ENCODE peak calls at places on chromosomes 5 and 9, in seven cellular contexts. One of them, this sample, is unnamed.

GRCh38 chr5:80712914-80713313 is 58.1 kb upstream of the DHFR start:
- DNase-seq in astrocyte of the spinal cord: peak
- DNase-seq in type B pancreatic cell: no peak
- DNase-seq in osteocyte: no peak
- DNase-seq in activated CD4-positive, CD25-positive, alpha-beta regulatory T cell treated with anti-CD3 and anti-CD28 coated beads, Interleukin-2, amount 50 U/mL, for 72 hours: no peak
- DNase-seq in COR-L47: no peak
- DNase-seq in CD4-positive, alpha-beta memory T cell: no peak
- DNase-seq in this sample: no peak

GRCh38 chr5:10442581-10442980 is 902 bp downstream of the ROPN1L start:
- DNase-seq in astrocyte of the spinal cord: no peak
- DNase-seq in type B pancreatic cell: no peak
- DNase-seq in osteocyte: no peak
- DNase-seq in activated CD4-positive, CD25-positive, alpha-beta regulatory T cell treated with anti-CD3 and anti-CD28 coated beads, Interleukin-2, amount 50 U/mL, for 72 hours: no peak
- DNase-seq in COR-L47: no peak
- DNase-seq in CD4-positive, alpha-beta memory T cell: no peak
- DNase-seq in this sample: no peak

GRCh38 chr5:57410374-57411320 is 72.0 kb downstream of the ACTBL2 start:
- DNase-seq in astrocyte of the spinal cord: no peak
- DNase-seq in type B pancreatic cell: no peak
- DNase-seq in osteocyte: no peak
- DNase-seq in activated CD4-positive, CD25-positive, alpha-beta regulatory T cell treated with anti-CD3 and anti-CD28 coated beads, Interleukin-2, amount 50 U/mL, for 72 hours: no peak
- DNase-seq in COR-L47: no peak
- DNase-seq in CD4-positive, alpha-beta memory T cell: no peak
- DNase-seq in this sample: no peak

GRCh38 chr5:115992848-115993350 is 30.6 kb downstream of the LVRN start:
- DNase-seq in astrocyte of the spinal cord: no peak
- DNase-seq in type B pancreatic cell: no peak
- DNase-seq in osteocyte: no peak
- DNase-seq in activated CD4-positive, CD25-positive, alpha-beta regulatory T cell treated with anti-CD3 and anti-CD28 coated beads, Interleukin-2, amount 50 U/mL, for 72 hours: no peak
- DNase-seq in COR-L47: no peak
- DNase-seq in CD4-positive, alpha-beta memory T cell: no peak
- DNase-seq in this sample: no peak

GRCh38 chr9:19231126-19232035 is 888 bp downstream of the DENND4C start:
- DNase-seq in astrocyte of the spinal cord: peak
- DNase-seq in type B pancreatic cell: no peak
- DNase-seq in osteocyte: no peak
- DNase-seq in activated CD4-positive, CD25-positive, alpha-beta regulatory T cell treated with anti-CD3 and anti-CD28 coated beads, Interleukin-2, amount 50 U/mL, for 72 hours: no peak
- DNase-seq in COR-L47: peak
- DNase-seq in CD4-positive, alpha-beta memory T cell: no peak
- DNase-seq in this sample: no peak

GRCh38 chr5:90562331-90562730 is 3.7 kb downstream of the ADGRV1 start:
- DNase-seq in astrocyte of the spinal cord: no peak
- DNase-seq in type B pancreatic cell: no peak
- DNase-seq in osteocyte: no peak
- DNase-seq in activated CD4-positive, CD25-positive, alpha-beta regulatory T cell treated with anti-CD3 and anti-CD28 coated beads, Interleukin-2, amount 50 U/mL, for 72 hours: no peak
- DNase-seq in COR-L47: peak
- DNase-seq in CD4-positive, alpha-beta memory T cell: no peak
- DNase-seq in this sample: no peak

GRCh38 chr5:82465235-82465634 is 187.1 kb upstream of the RPS23 start:
- DNase-seq in astrocyte of the spinal cord: no peak
- DNase-seq in type B pancreatic cell: no peak
- DNase-seq in osteocyte: no peak
- DNase-seq in activated CD4-positive, CD25-positive, alpha-beta regulatory T cell treated with anti-CD3 and anti-CD28 coated beads, Interleukin-2, amount 50 U/mL, for 72 hours: no peak
- DNase-seq in COR-L47: no peak
- DNase-seq in CD4-positive, alpha-beta memory T cell: no peak
- DNase-seq in this sample: no peak

GRCh38 chr5:77374686-77375085 is 117.4 kb downstream of the WDR41 start:
- DNase-seq in astrocyte of the spinal cord: no peak
- DNase-seq in type B pancreatic cell: no peak
- DNase-seq in osteocyte: no peak
- DNase-seq in activated CD4-positive, CD25-positive, alpha-beta regulatory T cell treated with anti-CD3 and anti-CD28 coated beads, Interleukin-2, amount 50 U/mL, for 72 hours: no peak
- DNase-seq in COR-L47: no peak
- DNase-seq in CD4-positive, alpha-beta memory T cell: no peak
- DNase-seq in this sample: no peak

GRCh38 chr9:86563350-86563749 is 209.1 kb upstream of the TUT7 start:
- DNase-seq in astrocyte of the spinal cord: peak
- DNase-seq in type B pancreatic cell: no peak
- DNase-seq in osteocyte: no peak
- DNase-seq in activated CD4-positive, CD25-positive, alpha-beta regulatory T cell treated with anti-CD3 and anti-CD28 coated beads, Interleukin-2, amount 50 U/mL, for 72 hours: no peak
- DNase-seq in COR-L47: no peak
- DNase-seq in CD4-positive, alpha-beta memory T cell: no peak
- DNase-seq in this sample: no peak

GRCh38 chr5:68683632-68684035 is 410.2 kb upstream of the SLC30A5 start:
- DNase-seq in astrocyte of the spinal cord: peak
- DNase-seq in type B pancreatic cell: no peak
- DNase-seq in osteocyte: no peak
- DNase-seq in activated CD4-positive, CD25-positive, alpha-beta regulatory T cell treated with anti-CD3 and anti-CD28 coated beads, Interleukin-2, amount 50 U/mL, for 72 hours: no peak
- DNase-seq in COR-L47: no peak
- DNase-seq in CD4-positive, alpha-beta memory T cell: no peak
- DNase-seq in this sample: no peak

GRCh38 chr5:3100921-3101551 is 349.6 kb upstream of the IRX2 start:
- DNase-seq in astrocyte of the spinal cord: no peak
- DNase-seq in type B pancreatic cell: no peak
- DNase-seq in osteocyte: no peak
- DNase-seq in activated CD4-positive, CD25-positive, alpha-beta regulatory T cell treated with anti-CD3 and anti-CD28 coated beads, Interleukin-2, amount 50 U/mL, for 72 hours: no peak
- DNase-seq in COR-L47: no peak
- DNase-seq in CD4-positive, alpha-beta memory T cell: no peak
- DNase-seq in this sample: no peak

GRCh38 chr5:131814990-131815389 is 18.2 kb upstream of the FNIP1 start:
- DNase-seq in astrocyte of the spinal cord: peak
- DNase-seq in type B pancreatic cell: no peak
- DNase-seq in osteocyte: no peak
- DNase-seq in activated CD4-positive, CD25-positive, alpha-beta regulatory T cell treated with anti-CD3 and anti-CD28 coated beads, Interleukin-2, amount 50 U/mL, for 72 hours: no peak
- DNase-seq in COR-L47: no peak
- DNase-seq in CD4-positive, alpha-beta memory T cell: no peak
- DNase-seq in this sample: no peak

GRCh38 chr9:99189186-99189585 is 32.6 kb downstream of the ALG2 start:
- DNase-seq in astrocyte of the spinal cord: no peak
- DNase-seq in type B pancreatic cell: no peak
- DNase-seq in osteocyte: no peak
- DNase-seq in activated CD4-positive, CD25-positive, alpha-beta regulatory T cell treated with anti-CD3 and anti-CD28 coated beads, Interleukin-2, amount 50 U/mL, for 72 hours: no peak
- DNase-seq in COR-L47: no peak
- DNase-seq in CD4-positive, alpha-beta memory T cell: no peak
- DNase-seq in this sample: no peak

GRCh38 chr9:105510024-105510423 is 47.9 kb upstream of the FKTN start:
- DNase-seq in astrocyte of the spinal cord: peak
- DNase-seq in type B pancreatic cell: no peak
- DNase-seq in osteocyte: no peak
- DNase-seq in activated CD4-positive, CD25-positive, alpha-beta regulatory T cell treated with anti-CD3 and anti-CD28 coated beads, Interleukin-2, amount 50 U/mL, for 72 hours: no peak
- DNase-seq in COR-L47: no peak
- DNase-seq in CD4-positive, alpha-beta memory T cell: no peak
- DNase-seq in this sample: no peak